ENCODE peak calls at places on chromosomes 16 and 17, in six cellular contexts. One of them, this sample, is unnamed.

GRCh38 chr17:77363821-77364361 is 223.1 kb downstream of the SEC14L1 start:
- DNase-seq in stomach: no peak
- DNase-seq in HCT116: no peak
- DNase-seq in upper lobe of left lung: no peak
- DNase-seq in breast epithelium: no peak
- DNase-seq in suprapubic skin: peak
- DNase-seq in this sample: no peak

GRCh38 chr16:27286446-27286845 is 17.9 kb upstream of the NSMCE1 start:
- DNase-seq in stomach: no peak
- DNase-seq in HCT116: no peak
- DNase-seq in upper lobe of left lung: no peak
- DNase-seq in breast epithelium: no peak
- DNase-seq in suprapubic skin: no peak
- DNase-seq in this sample: peak

GRCh38 chr16:70715860-70716357 is 30.1 kb upstream of the MTSS2 start:
- DNase-seq in stomach: no peak
- DNase-seq in HCT116: no peak
- DNase-seq in upper lobe of left lung: no peak
- DNase-seq in breast epithelium: no peak
- DNase-seq in suprapubic skin: no peak
- DNase-seq in this sample: no peak

GRCh38 chr17:12522743-12523181 is 142.9 kb upstream of the MYOCD start:
- DNase-seq in stomach: peak
- DNase-seq in HCT116: no peak
- DNase-seq in upper lobe of left lung: no peak
- DNase-seq in breast epithelium: no peak
- DNase-seq in suprapubic skin: no peak
- DNase-seq in this sample: no peak

GRCh38 chr16:16004314-16004749 is 54.9 kb downstream of the ABCC1 start:
- DNase-seq in stomach: no peak
- DNase-seq in HCT116: no peak
- DNase-seq in upper lobe of left lung: no peak
- DNase-seq in breast epithelium: no peak
- DNase-seq in suprapubic skin: no peak
- DNase-seq in this sample: no peak

GRCh38 chr17:79831367-79832210 is 7.7 kb downstream of the CBX4 start:
- DNase-seq in stomach: peak
- DNase-seq in HCT116: no peak
- DNase-seq in upper lobe of left lung: peak
- DNase-seq in breast epithelium: peak
- DNase-seq in suprapubic skin: no peak
- DNase-seq in this sample: no peak

GRCh38 chr16:743794-744500 is 3.1 kb upstream of the CIAO3 start:
- DNase-seq in stomach: no peak
- DNase-seq in HCT116: no peak
- DNase-seq in upper lobe of left lung: peak
- DNase-seq in breast epithelium: no peak
- DNase-seq in suprapubic skin: no peak
- DNase-seq in this sample: no peak

GRCh38 chr16:3589991-3590701 is 12.9 kb upstream of the NLRC3 start:
- DNase-seq in stomach: no peak
- DNase-seq in HCT116: no peak
- DNase-seq in upper lobe of left lung: no peak
- DNase-seq in breast epithelium: no peak
- DNase-seq in suprapubic skin: no peak
- DNase-seq in this sample: no peak

GRCh38 chr16:71645450-71645849 is 19.5 kb downstream of the MARVELD3 start:
- DNase-seq in stomach: no peak
- DNase-seq in HCT116: no peak
- DNase-seq in upper lobe of left lung: no peak
- DNase-seq in breast epithelium: no peak
- DNase-seq in suprapubic skin: no peak
- DNase-seq in this sample: no peak

GRCh38 chr16:81548901-81549546 is 104.4 kb downstream of the CMIP start:
- DNase-seq in stomach: no peak
- DNase-seq in HCT116: no peak
- DNase-seq in upper lobe of left lung: no peak
- DNase-seq in breast epithelium: no peak
- DNase-seq in suprapubic skin: no peak
- DNase-seq in this sample: no peak

GRCh38 chr17:63116967-63117366 is 150.9 kb downstream of the TANC2 start:
- DNase-seq in stomach: no peak
- DNase-seq in HCT116: no peak
- DNase-seq in upper lobe of left lung: no peak
- DNase-seq in breast epithelium: no peak
- DNase-seq in suprapubic skin: no peak
- DNase-seq in this sample: no peak

GRCh38 chr17:49516190-49516589 is 21.1 kb downstream of the NGFR start:
- DNase-seq in stomach: no peak
- DNase-seq in HCT116: no peak
- DNase-seq in upper lobe of left lung: no peak
- DNase-seq in breast epithelium: peak
- DNase-seq in suprapubic skin: peak
- DNase-seq in this sample: no peak

GRCh38 chr16:66508261-66508913 is 41.5 kb downstream of the TK2 start:
- DNase-seq in stomach: peak
- DNase-seq in HCT116: no peak
- DNase-seq in upper lobe of left lung: no peak
- DNase-seq in breast epithelium: peak
- DNase-seq in suprapubic skin: no peak
- DNase-seq in this sample: no peak

GRCh38 chr17:43534909-43535308 is 11.2 kb downstream of the ETV4 start:
- DNase-seq in stomach: no peak
- DNase-seq in HCT116: no peak
- DNase-seq in upper lobe of left lung: no peak
- DNase-seq in breast epithelium: no peak
- DNase-seq in suprapubic skin: no peak
- DNase-seq in this sample: no peak

GRCh38 chr17:48646183-48647102 is 20.3 kb upstream of the HOXB9 start:
- DNase-seq in stomach: no peak
- DNase-seq in HCT116: peak
- DNase-seq in upper lobe of left lung: peak
- DNase-seq in breast epithelium: no peak
- DNase-seq in suprapubic skin: no peak
- DNase-seq in this sample: no peak

GRCh38 chr17:68627956-68628355 is 26.8 kb upstream of the FAM20A start:
- DNase-seq in stomach: peak
- DNase-seq in HCT116: no peak
- DNase-seq in upper lobe of left lung: no peak
- DNase-seq in breast epithelium: no peak
- DNase-seq in suprapubic skin: no peak
- DNase-seq in this sample: no peak

GRCh38 chr17:47192549-47192948 is 3.5 kb upstream of the CDC27 start:
- DNase-seq in stomach: no peak
- DNase-seq in HCT116: no peak
- DNase-seq in upper lobe of left lung: no peak
- DNase-seq in breast epithelium: no peak
- DNase-seq in suprapubic skin: no peak
- DNase-seq in this sample: no peak

GRCh38 chr16:24825696-24826095 is 20.1 kb upstream of the SLC5A11 start:
- DNase-seq in stomach: no peak
- DNase-seq in HCT116: no peak
- DNase-seq in upper lobe of left lung: no peak
- DNase-seq in breast epithelium: no peak
- DNase-seq in suprapubic skin: no peak
- DNase-seq in this sample: no peak

GRCh38 chr17:52124561-52124960 is 34.0 kb downstream of the CA10 start:
- DNase-seq in stomach: no peak
- DNase-seq in HCT116: no peak
- DNase-seq in upper lobe of left lung: no peak
- DNase-seq in breast epithelium: no peak
- DNase-seq in suprapubic skin: no peak
- DNase-seq in this sample: no peak

GRCh38 chr16:56946767-56947603 is 14.8 kb upstream of the CETP start:
- DNase-seq in stomach: no peak
- DNase-seq in HCT116: no peak
- DNase-seq in upper lobe of left lung: no peak
- DNase-seq in breast epithelium: no peak
- DNase-seq in suprapubic skin: no peak
- DNase-seq in this sample: no peak

GRCh38 chr16:56947604-56947995 is 14.2 kb upstream of the CETP start:
- DNase-seq in stomach: no peak
- DNase-seq in HCT116: no peak
- DNase-seq in upper lobe of left lung: no peak
- DNase-seq in breast epithelium: no peak
- DNase-seq in suprapubic skin: no peak
- DNase-seq in this sample: no peak

GRCh38 chr16:56943761-56944375 is 11.9 kb downstream of the HERPUD1 start:
- DNase-seq in stomach: no peak
- DNase-seq in HCT116: no peak
- DNase-seq in upper lobe of left lung: no peak
- DNase-seq in breast epithelium: no peak
- DNase-seq in suprapubic skin: no peak
- DNase-seq in this sample: no peak

GRCh38 chr16:56945847-56946527 is 14.0 kb downstream of the HERPUD1 start:
- DNase-seq in stomach: no peak
- DNase-seq in HCT116: no peak
- DNase-seq in upper lobe of left lung: no peak
- DNase-seq in breast epithelium: no peak
- DNase-seq in suprapubic skin: no peak
- DNase-seq in this sample: no peak

DNA sequence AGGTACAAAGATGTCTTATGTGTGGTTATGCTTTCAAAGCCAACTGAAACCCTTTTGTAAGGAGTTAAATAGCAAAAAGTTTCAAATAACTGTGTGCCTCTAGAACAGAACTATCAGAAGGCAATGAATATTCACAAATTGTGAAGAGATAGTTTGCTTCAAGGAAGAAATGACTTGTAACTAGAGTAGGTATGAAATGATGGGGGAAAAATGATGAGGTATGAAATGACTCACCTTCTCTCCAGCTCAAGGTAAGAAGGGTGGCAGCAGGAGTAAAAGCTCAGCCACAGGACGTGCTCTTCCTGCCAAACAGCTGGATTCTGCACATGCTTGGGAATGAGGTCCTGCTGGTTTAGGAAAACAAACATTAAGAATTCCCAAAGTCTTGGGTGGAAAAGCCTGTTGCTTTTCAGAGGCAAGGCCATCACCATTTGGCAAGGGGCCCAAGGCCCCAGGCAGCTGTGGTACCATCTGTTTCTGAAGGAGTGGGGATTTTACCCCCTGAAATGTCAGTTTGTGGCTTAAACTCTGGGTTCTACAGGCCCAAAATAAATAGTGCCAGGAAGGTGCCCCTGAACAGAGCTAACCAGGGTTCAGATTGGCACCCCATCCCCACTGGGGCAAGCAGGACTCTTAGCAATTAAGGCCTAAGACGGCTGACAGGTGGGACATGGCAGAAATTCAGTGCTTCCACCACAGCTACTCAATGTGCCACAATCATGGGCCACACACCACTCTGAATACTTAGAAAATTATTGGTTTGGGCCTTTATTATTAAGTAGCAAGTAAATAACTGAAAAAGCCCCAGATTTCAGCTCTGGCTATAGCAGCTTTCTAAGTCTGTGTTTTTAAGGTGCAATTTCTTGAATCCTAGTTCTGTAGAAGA is 13.3 kb downstream of the HERPUD1 start:
- DNase-seq in stomach: no peak
- DNase-seq in HCT116: no peak
- DNase-seq in upper lobe of left lung: no peak
- DNase-seq in breast epithelium: no peak
- DNase-seq in suprapubic skin: no peak
- DNase-seq in this sample: no peak
- TF ChIP-seq POLR2AphosphoS5 in stomach: peak
- TF ChIP-seq POLR2AphosphoS5 in HCT116: no peak
- TF ChIP-seq POLR2AphosphoS5 in upper lobe of left lung: no peak
- TF ChIP-seq POLR2AphosphoS5 in breast epithelium: no peak
- TF ChIP-seq POLR2AphosphoS5 in suprapubic skin: no peak
- TF ChIP-seq POLR2AphosphoS5 in this sample: no peak

GRCh38 chr17:41681776-41682175 is 6.9 kb upstream of the EIF1 start:
- DNase-seq in stomach: no peak
- DNase-seq in HCT116: no peak
- DNase-seq in upper lobe of left lung: no peak
- DNase-seq in breast epithelium: no peak
- DNase-seq in suprapubic skin: no peak
- DNase-seq in this sample: no peak

GRCh38 chr17:41680426-41681040 is 8.2 kb upstream of the EIF1 start:
- DNase-seq in stomach: no peak
- DNase-seq in HCT116: no peak
- DNase-seq in upper lobe of left lung: no peak
- DNase-seq in breast epithelium: no peak
- DNase-seq in suprapubic skin: no peak
- DNase-seq in this sample: no peak

GRCh38 chr17:41678411-41678906 is 10.2 kb upstream of the EIF1 start:
- DNase-seq in stomach: no peak
- DNase-seq in HCT116: no peak
- DNase-seq in upper lobe of left lung: no peak
- DNase-seq in breast epithelium: no peak
- DNase-seq in suprapubic skin: no peak
- DNase-seq in this sample: no peak

GRCh38 chr17:41679740-41680425 is 8.8 kb upstream of the EIF1 start:
- DNase-seq in stomach: no peak
- DNase-seq in HCT116: no peak
- DNase-seq in upper lobe of left lung: no peak
- DNase-seq in breast epithelium: no peak
- DNase-seq in suprapubic skin: no peak
- DNase-seq in this sample: no peak

GRCh38 chr17:41678907-41679739 is 9.6 kb upstream of the EIF1 start:
- DNase-seq in stomach: no peak
- DNase-seq in HCT116: no peak
- DNase-seq in upper lobe of left lung: no peak
- DNase-seq in breast epithelium: no peak
- DNase-seq in suprapubic skin: no peak
- DNase-seq in this sample: no peak
- H3K4me3 ChIP-seq in stomach: peak
- H3K4me3 ChIP-seq in HCT116: no peak
- H3K4me3 ChIP-seq in upper lobe of left lung: peak
- H3K4me3 ChIP-seq in breast epithelium: peak
- H3K4me3 ChIP-seq in suprapubic skin: peak
- H3K4me3 ChIP-seq in this sample: peak

GRCh38 chr16:85555549-85556455 is 57.3 kb upstream of the GSE1 start:
- DNase-seq in stomach: peak
- DNase-seq in HCT116: no peak
- DNase-seq in upper lobe of left lung: peak
- DNase-seq in breast epithelium: no peak
- DNase-seq in suprapubic skin: no peak
- DNase-seq in this sample: no peak
- TF ChIP-seq POLR2A in stomach: no peak
- TF ChIP-seq POLR2A in HCT116: no peak
- TF ChIP-seq POLR2A in upper lobe of left lung: no peak
- TF ChIP-seq POLR2A in breast epithelium: no peak
- TF ChIP-seq POLR2A in suprapubic skin: no peak
- TF ChIP-seq POLR2A in this sample: no peak

DNA sequence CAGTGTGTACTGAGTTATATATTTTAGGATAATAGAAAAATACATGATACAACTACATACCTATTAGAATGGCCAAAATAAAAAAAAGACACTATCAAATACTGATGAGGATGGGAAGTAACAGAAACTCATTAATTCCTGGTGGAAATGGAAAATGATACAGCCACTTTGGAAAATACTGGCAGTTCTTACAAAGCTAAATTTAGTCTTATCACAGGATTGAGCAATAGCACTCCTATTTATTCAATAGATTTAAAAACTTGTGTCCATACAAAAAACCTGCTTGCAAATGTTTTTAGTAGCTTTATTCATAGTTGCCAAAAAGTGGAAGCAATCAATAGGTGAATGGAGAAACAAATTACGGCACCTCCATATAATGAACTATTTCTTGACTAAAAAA is 141.9 kb downstream of the CDK5R1 start:
- DNase-seq in stomach: no peak
- DNase-seq in HCT116: no peak
- DNase-seq in upper lobe of left lung: no peak
- DNase-seq in breast epithelium: no peak
- DNase-seq in suprapubic skin: no peak
- DNase-seq in this sample: no peak
- TF ChIP-seq POLR2AphosphoS5 in stomach: no peak
- TF ChIP-seq POLR2AphosphoS5 in HCT116: no peak
- TF ChIP-seq POLR2AphosphoS5 in upper lobe of left lung: no peak
- TF ChIP-seq POLR2AphosphoS5 in breast epithelium: no peak
- TF ChIP-seq POLR2AphosphoS5 in suprapubic skin: no peak
- TF ChIP-seq POLR2AphosphoS5 in this sample: no peak